ENCODE peak calls at places on chromosomes 4 and X, in seven cellular contexts. One of them, this sample, is unnamed.

GRCh38 chr4:88043001-88043400 is 35.6 kb downstream of the PKD2 start:
- DNase-seq in fibroblast of mammary gland: no peak
- DNase-seq in testis: no peak
- DNase-seq in uterus: no peak
- DNase-seq in left ventricle myocardium inferior: no peak
- DNase-seq in Panc1: no peak
- DNase-seq in MCF 10A: no peak
- DNase-seq in this sample: peak

GRCh38 chr4:107800686-107801085 is 24.0 kb upstream of the SGMS2 start:
- DNase-seq in left ventricle myocardium inferior: no peak
- DNase-seq in fibroblast of mammary gland: no peak
- DNase-seq in MCF 10A: no peak
- DNase-seq in Panc1: no peak
- DNase-seq in uterus: no peak
- DNase-seq in testis: no peak
- DNase-seq in this sample: no peak

GRCh38 chrX:105645667-105646354 is 176.5 kb upstream of the NRK start:
- DNase-seq in Panc1: no peak
- DNase-seq in fibroblast of mammary gland: peak
- DNase-seq in testis: no peak
- DNase-seq in MCF 10A: peak
- DNase-seq in left ventricle myocardium inferior: no peak
- DNase-seq in uterus: no peak
- DNase-seq in this sample: peak

GRCh38 chrX:121479406-121479805 is 432.0 kb downstream of the GLUD2 start:
- DNase-seq in left ventricle myocardium inferior: no peak
- DNase-seq in Panc1: no peak
- DNase-seq in fibroblast of mammary gland: peak
- DNase-seq in testis: no peak
- DNase-seq in uterus: no peak
- DNase-seq in MCF 10A: no peak
- DNase-seq in this sample: peak

GRCh38 chr4:105189855-105190650 is 43.4 kb downstream of the TET2 start:
- DNase-seq in testis: no peak
- DNase-seq in left ventricle myocardium inferior: no peak
- DNase-seq in fibroblast of mammary gland: no peak
- DNase-seq in MCF 10A: no peak
- DNase-seq in Panc1: no peak
- DNase-seq in uterus: no peak
- DNase-seq in this sample: no peak

GRCh38 chrX:16785247-16786138 is 773 bp upstream of the TXLNG start:
- DNase-seq in fibroblast of mammary gland: no peak
- DNase-seq in Panc1: no peak
- DNase-seq in uterus: peak
- DNase-seq in testis: peak
- DNase-seq in MCF 10A: peak
- DNase-seq in left ventricle myocardium inferior: no peak
- DNase-seq in this sample: peak

GRCh38 chrX:26334232-26334631 is 118.3 kb downstream of the MAGEB5 start:
- DNase-seq in left ventricle myocardium inferior: no peak
- DNase-seq in fibroblast of mammary gland: no peak
- DNase-seq in uterus: no peak
- DNase-seq in testis: no peak
- DNase-seq in Panc1: no peak
- DNase-seq in MCF 10A: no peak
- DNase-seq in this sample: no peak

GRCh38 chr4:7721984-7722551 is 217.6 kb downstream of the AFAP1 start:
- DNase-seq in MCF 10A: peak
- DNase-seq in testis: no peak
- DNase-seq in Panc1: no peak
- DNase-seq in uterus: no peak
- DNase-seq in left ventricle myocardium inferior: no peak
- DNase-seq in fibroblast of mammary gland: no peak
- DNase-seq in this sample: peak

GRCh38 chr4:6957148-6957520 is 47.5 kb downstream of the TBC1D14 start:
- DNase-seq in left ventricle myocardium inferior: no peak
- DNase-seq in MCF 10A: no peak
- DNase-seq in uterus: no peak
- DNase-seq in testis: no peak
- DNase-seq in Panc1: no peak
- DNase-seq in fibroblast of mammary gland: no peak
- DNase-seq in this sample: no peak

GRCh38 chrX:49177338-49177833 is 5.7 kb downstream of the PLP2 start:
- DNase-seq in left ventricle myocardium inferior: no peak
- DNase-seq in uterus: no peak
- DNase-seq in Panc1: no peak
- DNase-seq in MCF 10A: peak
- DNase-seq in testis: no peak
- DNase-seq in fibroblast of mammary gland: no peak
- DNase-seq in this sample: no peak

GRCh38 chr4:3268395-3269104 is 19.6 kb downstream of the MSANTD1 start:
- DNase-seq in MCF 10A: no peak
- DNase-seq in uterus: no peak
- DNase-seq in Panc1: no peak
- DNase-seq in left ventricle myocardium inferior: peak
- DNase-seq in fibroblast of mammary gland: no peak
- DNase-seq in testis: no peak
- DNase-seq in this sample: no peak

GRCh38 chrX:131649741-131650140 is 105.9 kb downstream of the OR13H1 start:
- DNase-seq in MCF 10A: no peak
- DNase-seq in testis: no peak
- DNase-seq in fibroblast of mammary gland: no peak
- DNase-seq in uterus: no peak
- DNase-seq in Panc1: no peak
- DNase-seq in left ventricle myocardium inferior: no peak
- DNase-seq in this sample: no peak

GRCh38 chr4:115360441-115360840 is 247.0 kb upstream of the NDST4 start:
- DNase-seq in left ventricle myocardium inferior: no peak
- DNase-seq in Panc1: no peak
- DNase-seq in MCF 10A: peak
- DNase-seq in testis: no peak
- DNase-seq in uterus: no peak
- DNase-seq in fibroblast of mammary gland: peak
- DNase-seq in this sample: no peak

GRCh38 chrX:50448565-50448964 is 22.1 kb downstream of the DGKK start:
- DNase-seq in left ventricle myocardium inferior: no peak
- DNase-seq in testis: no peak
- DNase-seq in MCF 10A: peak
- DNase-seq in Panc1: no peak
- DNase-seq in fibroblast of mammary gland: peak
- DNase-seq in uterus: no peak
- DNase-seq in this sample: no peak

GRCh38 chr4:37383579-37384229 is 139.2 kb downstream of the NWD2 start:
- DNase-seq in fibroblast of mammary gland: peak
- DNase-seq in uterus: no peak
- DNase-seq in Panc1: peak
- DNase-seq in MCF 10A: peak
- DNase-seq in testis: peak
- DNase-seq in left ventricle myocardium inferior: no peak
- DNase-seq in this sample: peak

GRCh38 chr4:16269742-16270522 is 43.7 kb upstream of the TAPT1 start:
- DNase-seq in uterus: no peak
- DNase-seq in Panc1: no peak
- DNase-seq in left ventricle myocardium inferior: no peak
- DNase-seq in testis: no peak
- DNase-seq in MCF 10A: peak
- DNase-seq in fibroblast of mammary gland: peak
- DNase-seq in this sample: peak

GRCh38 chrX:104568304-104568915 is 2.4 kb downstream of the IL1RAPL2 start:
- DNase-seq in uterus: no peak
- DNase-seq in MCF 10A: no peak
- DNase-seq in Panc1: no peak
- DNase-seq in testis: no peak
- DNase-seq in left ventricle myocardium inferior: no peak
- DNase-seq in fibroblast of mammary gland: no peak
- DNase-seq in this sample: peak

GRCh38 chr4:96326846-96327245 is 487.0 kb downstream of the PDHA2 start:
- DNase-seq in Panc1: no peak
- DNase-seq in MCF 10A: no peak
- DNase-seq in fibroblast of mammary gland: no peak
- DNase-seq in testis: no peak
- DNase-seq in uterus: no peak
- DNase-seq in left ventricle myocardium inferior: no peak
- DNase-seq in this sample: no peak

GRCh38 chr4:48779095-48779997 is 733 bp downstream of the FRYL start:
- DNase-seq in MCF 10A: peak
- DNase-seq in uterus: peak
- DNase-seq in Panc1: no peak
- DNase-seq in testis: peak
- DNase-seq in left ventricle myocardium inferior: peak
- DNase-seq in fibroblast of mammary gland: peak
- DNase-seq in this sample: peak

GRCh38 chrX:148051973-148052372 is 70.8 kb downstream of the FMR1NB start:
- DNase-seq in MCF 10A: no peak
- DNase-seq in Panc1: no peak
- DNase-seq in uterus: no peak
- DNase-seq in fibroblast of mammary gland: no peak
- DNase-seq in left ventricle myocardium inferior: no peak
- DNase-seq in testis: no peak
- DNase-seq in this sample: no peak

GRCh38 chr4:20520901-20521300 is 179.4 kb upstream of the PACRGL start:
- DNase-seq in uterus: no peak
- DNase-seq in testis: no peak
- DNase-seq in left ventricle myocardium inferior: no peak
- DNase-seq in MCF 10A: peak
- DNase-seq in fibroblast of mammary gland: peak
- DNase-seq in Panc1: no peak
- DNase-seq in this sample: no peak

GRCh38 chr4:130043796-130044195 is 947.8 kb downstream of the C4orf33 start:
- DNase-seq in fibroblast of mammary gland: peak
- DNase-seq in uterus: no peak
- DNase-seq in Panc1: no peak
- DNase-seq in testis: no peak
- DNase-seq in left ventricle myocardium inferior: no peak
- DNase-seq in MCF 10A: no peak
- DNase-seq in this sample: no peak
- TF ChIP-seq CTCF in fibroblast of mammary gland: no peak
- TF ChIP-seq CTCF in uterus: no peak
- TF ChIP-seq CTCF in Panc1: no peak
- TF ChIP-seq CTCF in testis: no peak
- TF ChIP-seq CTCF in left ventricle myocardium inferior: no peak
- TF ChIP-seq CTCF in MCF 10A: no peak
- TF ChIP-seq CTCF in this sample: no peak

DNA sequence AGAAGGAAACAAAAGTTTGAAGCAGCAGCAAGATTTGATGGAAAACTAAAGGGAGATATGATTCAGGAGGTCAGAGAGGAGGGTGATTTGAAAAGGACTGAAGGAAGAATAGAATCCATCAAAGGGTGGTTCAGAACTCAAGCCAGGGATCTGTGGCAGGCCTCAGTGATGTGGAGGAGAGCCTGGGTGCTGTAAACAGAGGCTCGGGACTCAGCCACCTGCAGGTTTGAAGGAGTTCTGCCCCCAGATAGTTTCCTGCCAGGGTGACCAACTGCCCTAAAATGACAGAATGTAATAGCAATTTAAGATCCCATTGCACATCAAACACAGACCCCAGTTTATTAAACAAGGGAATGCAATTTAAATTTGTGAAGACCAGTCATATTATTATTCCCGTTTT is 204.0 kb upstream of the FAT1 start:
- DNase-seq in MCF 10A: no peak
- DNase-seq in testis: no peak
- DNase-seq in fibroblast of mammary gland: no peak
- DNase-seq in left ventricle myocardium inferior: no peak
- DNase-seq in uterus: no peak
- DNase-seq in Panc1: no peak
- DNase-seq in this sample: no peak
- TF ChIP-seq CTCF in MCF 10A: no peak
- TF ChIP-seq CTCF in testis: no peak
- TF ChIP-seq CTCF in fibroblast of mammary gland: no peak
- TF ChIP-seq CTCF in left ventricle myocardium inferior: no peak
- TF ChIP-seq CTCF in uterus: no peak
- TF ChIP-seq CTCF in Panc1: no peak
- TF ChIP-seq CTCF in this sample: no peak

GRCh38 chr4:40281099-40281498 is 54.0 kb upstream of the CHRNA9 start:
- DNase-seq in MCF 10A: no peak
- DNase-seq in left ventricle myocardium inferior: no peak
- DNase-seq in uterus: no peak
- DNase-seq in testis: no peak
- DNase-seq in Panc1: no peak
- DNase-seq in fibroblast of mammary gland: no peak
- DNase-seq in this sample: no peak

GRCh38 chr4:40275065-40275464 is 60.1 kb upstream of the CHRNA9 start:
- DNase-seq in Panc1: no peak
- DNase-seq in left ventricle myocardium inferior: no peak
- DNase-seq in fibroblast of mammary gland: no peak
- DNase-seq in testis: no peak
- DNase-seq in uterus: no peak
- DNase-seq in MCF 10A: no peak
- DNase-seq in this sample: no peak

GRCh38 chr4:40281913-40282312 is 53.2 kb upstream of the CHRNA9 start:
- DNase-seq in left ventricle myocardium inferior: no peak
- DNase-seq in MCF 10A: no peak
- DNase-seq in Panc1: no peak
- DNase-seq in fibroblast of mammary gland: no peak
- DNase-seq in uterus: no peak
- DNase-seq in testis: no peak
- DNase-seq in this sample: no peak

GRCh38 chr4:40280586-40280985 is 54.5 kb upstream of the CHRNA9 start:
- DNase-seq in uterus: no peak
- DNase-seq in Panc1: no peak
- DNase-seq in MCF 10A: no peak
- DNase-seq in fibroblast of mammary gland: no peak
- DNase-seq in left ventricle myocardium inferior: no peak
- DNase-seq in testis: no peak
- DNase-seq in this sample: no peak

GRCh38 chr4:40276541-40276940 is 58.6 kb upstream of the CHRNA9 start:
- DNase-seq in Panc1: no peak
- DNase-seq in fibroblast of mammary gland: no peak
- DNase-seq in testis: no peak
- DNase-seq in uterus: no peak
- DNase-seq in left ventricle myocardium inferior: no peak
- DNase-seq in MCF 10A: no peak
- DNase-seq in this sample: no peak
- TF ChIP-seq CTCF in Panc1: no peak
- TF ChIP-seq CTCF in fibroblast of mammary gland: no peak
- TF ChIP-seq CTCF in testis: no peak
- TF ChIP-seq CTCF in uterus: no peak
- TF ChIP-seq CTCF in left ventricle myocardium inferior: no peak
- TF ChIP-seq CTCF in MCF 10A: no peak
- TF ChIP-seq CTCF in this sample: no peak

GRCh38 chr4:51931461-51931860 is 88.5 kb downstream of the DCUN1D4 start:
- DNase-seq in uterus: no peak
- DNase-seq in testis: no peak
- DNase-seq in left ventricle myocardium inferior: no peak
- DNase-seq in fibroblast of mammary gland: no peak
- DNase-seq in Panc1: no peak
- DNase-seq in MCF 10A: no peak
- DNase-seq in this sample: no peak

GRCh38 chr4:51925307-51925706 is 82.4 kb downstream of the DCUN1D4 start:
- DNase-seq in uterus: no peak
- DNase-seq in testis: no peak
- DNase-seq in Panc1: no peak
- DNase-seq in MCF 10A: no peak
- DNase-seq in fibroblast of mammary gland: no peak
- DNase-seq in left ventricle myocardium inferior: no peak
- DNase-seq in this sample: no peak

GRCh38 chr4:51932261-51932660 is 87.9 kb downstream of the LRRC66 start:
- DNase-seq in testis: peak
- DNase-seq in Panc1: no peak
- DNase-seq in uterus: no peak
- DNase-seq in MCF 10A: no peak
- DNase-seq in left ventricle myocardium inferior: no peak
- DNase-seq in fibroblast of mammary gland: peak
- DNase-seq in this sample: no peak

GRCh38 chr4:51932684-51933083 is 87.5 kb downstream of the LRRC66 start:
- DNase-seq in Panc1: no peak
- DNase-seq in testis: no peak
- DNase-seq in uterus: no peak
- DNase-seq in left ventricle myocardium inferior: no peak
- DNase-seq in MCF 10A: no peak
- DNase-seq in fibroblast of mammary gland: no peak
- DNase-seq in this sample: no peak

GRCh38 chr4:51930557-51930956 is 87.6 kb downstream of the DCUN1D4 start:
- DNase-seq in testis: no peak
- DNase-seq in Panc1: no peak
- DNase-seq in left ventricle myocardium inferior: no peak
- DNase-seq in MCF 10A: no peak
- DNase-seq in fibroblast of mammary gland: peak
- DNase-seq in uterus: no peak
- DNase-seq in this sample: no peak
- TF ChIP-seq CTCF in testis: no peak
- TF ChIP-seq CTCF in Panc1: no peak
- TF ChIP-seq CTCF in left ventricle myocardium inferior: no peak
- TF ChIP-seq CTCF in MCF 10A: no peak
- TF ChIP-seq CTCF in fibroblast of mammary gland: no peak
- TF ChIP-seq CTCF in uterus: no peak
- TF ChIP-seq CTCF in this sample: no peak